ENCODE peak calls at places on chromosomes 13 and 19, in seven cellular contexts. One of them, this sample, is unnamed.

GRCh38 chr19:1567116-1567847 is 843 bp downstream of the MEX3D start:
- DNase-seq in lower lobe of right lung: no peak
- DNase-seq in psoas muscle: no peak
- DNase-seq in chondrocyte: no peak
- DNase-seq in fibroblast of mammary gland: no peak
- DNase-seq in HCEC 1CT: peak
- DNase-seq in right atrium auricular region: no peak
- DNase-seq in this sample: no peak

GRCh38 chr13:98959775-98960325 is 18.0 kb downstream of the DOCK9 start:
- DNase-seq in lower lobe of right lung: no peak
- DNase-seq in HCEC 1CT: no peak
- DNase-seq in chondrocyte: no peak
- DNase-seq in psoas muscle: no peak
- DNase-seq in right atrium auricular region: no peak
- DNase-seq in fibroblast of mammary gland: no peak
- DNase-seq in this sample: no peak

GRCh38 chr13:99955747-99956472 is 15.7 kb downstream of the ZIC5 start:
- DNase-seq in lower lobe of right lung: no peak
- DNase-seq in psoas muscle: peak
- DNase-seq in fibroblast of mammary gland: peak
- DNase-seq in right atrium auricular region: no peak
- DNase-seq in HCEC 1CT: no peak
- DNase-seq in chondrocyte: no peak
- DNase-seq in this sample: no peak

GRCh38 chr13:26061947-26062346 is 10.1 kb upstream of the SHISA2 start:
- DNase-seq in psoas muscle: no peak
- DNase-seq in lower lobe of right lung: no peak
- DNase-seq in HCEC 1CT: no peak
- DNase-seq in right atrium auricular region: no peak
- DNase-seq in fibroblast of mammary gland: peak
- DNase-seq in chondrocyte: no peak
- DNase-seq in this sample: no peak

GRCh38 chr13:113123226-113124150 is 889 bp downstream of the F10 start:
- DNase-seq in lower lobe of right lung: peak
- DNase-seq in fibroblast of mammary gland: no peak
- DNase-seq in psoas muscle: no peak
- DNase-seq in HCEC 1CT: no peak
- DNase-seq in chondrocyte: no peak
- DNase-seq in right atrium auricular region: no peak
- DNase-seq in this sample: no peak

GRCh38 chr13:90395348-90395747 is 952.1 kb upstream of the MIR17HG start:
- DNase-seq in HCEC 1CT: no peak
- DNase-seq in psoas muscle: no peak
- DNase-seq in chondrocyte: no peak
- DNase-seq in right atrium auricular region: no peak
- DNase-seq in lower lobe of right lung: no peak
- DNase-seq in fibroblast of mammary gland: no peak
- DNase-seq in this sample: no peak

GRCh38 chr13:20719783-20720182 is 16.3 kb downstream of the IL17D start:
- DNase-seq in lower lobe of right lung: no peak
- DNase-seq in chondrocyte: no peak
- DNase-seq in fibroblast of mammary gland: no peak
- DNase-seq in right atrium auricular region: peak
- DNase-seq in HCEC 1CT: no peak
- DNase-seq in psoas muscle: no peak
- DNase-seq in this sample: no peak

GRCh38 chr19:33470040-33470330 is 51.6 kb downstream of the PEPD start:
- DNase-seq in fibroblast of mammary gland: no peak
- DNase-seq in right atrium auricular region: no peak
- DNase-seq in psoas muscle: no peak
- DNase-seq in chondrocyte: peak
- DNase-seq in lower lobe of right lung: peak
- DNase-seq in HCEC 1CT: no peak
- DNase-seq in this sample: no peak

GRCh38 chr13:55517312-55517711 is 1623.4 kb upstream of the PRR20A start:
- DNase-seq in fibroblast of mammary gland: no peak
- DNase-seq in chondrocyte: no peak
- DNase-seq in right atrium auricular region: no peak
- DNase-seq in HCEC 1CT: no peak
- DNase-seq in lower lobe of right lung: no peak
- DNase-seq in psoas muscle: no peak
- DNase-seq in this sample: no peak

GRCh38 chr19:33558846-33559245 is 37.3 kb upstream of the PEPD start:
- DNase-seq in right atrium auricular region: no peak
- DNase-seq in chondrocyte: peak
- DNase-seq in fibroblast of mammary gland: peak
- DNase-seq in psoas muscle: no peak
- DNase-seq in HCEC 1CT: no peak
- DNase-seq in lower lobe of right lung: no peak
- DNase-seq in this sample: no peak

GRCh38 chr19:57099199-57099661 is 20.6 kb upstream of the USP29 start:
- DNase-seq in fibroblast of mammary gland: peak
- DNase-seq in psoas muscle: peak
- DNase-seq in right atrium auricular region: peak
- DNase-seq in lower lobe of right lung: peak
- DNase-seq in HCEC 1CT: peak
- DNase-seq in chondrocyte: no peak
- DNase-seq in this sample: peak

GRCh38 chr19:46023311-46023779 is 492 bp upstream of the PGLYRP1 start:
- DNase-seq in chondrocyte: no peak
- DNase-seq in fibroblast of mammary gland: no peak
- DNase-seq in right atrium auricular region: no peak
- DNase-seq in HCEC 1CT: no peak
- DNase-seq in psoas muscle: no peak
- DNase-seq in lower lobe of right lung: peak
- DNase-seq in this sample: no peak

GRCh38 chr19:13152854-13153626 is 2.8 kb downstream of the IER2 start:
- DNase-seq in psoas muscle: peak
- DNase-seq in lower lobe of right lung: peak
- DNase-seq in fibroblast of mammary gland: peak
- DNase-seq in HCEC 1CT: peak
- DNase-seq in right atrium auricular region: peak
- DNase-seq in chondrocyte: no peak
- DNase-seq in this sample: peak

GRCh38 chr19:48490980-48491792 is 20.4 kb downstream of the LMTK3 start:
- DNase-seq in right atrium auricular region: no peak
- DNase-seq in fibroblast of mammary gland: no peak
- DNase-seq in chondrocyte: no peak
- DNase-seq in HCEC 1CT: no peak
- DNase-seq in psoas muscle: no peak
- DNase-seq in lower lobe of right lung: no peak
- DNase-seq in this sample: peak

GRCh38 chr13:35714096-35714495 is 237.6 kb upstream of the MAB21L1 start:
- DNase-seq in lower lobe of right lung: no peak
- DNase-seq in right atrium auricular region: no peak
- DNase-seq in chondrocyte: no peak
- DNase-seq in HCEC 1CT: no peak
- DNase-seq in psoas muscle: no peak
- DNase-seq in fibroblast of mammary gland: no peak
- DNase-seq in this sample: no peak

GRCh38 chr19:13014921-13015280 is 19.6 kb downstream of the NFIX start:
- DNase-seq in fibroblast of mammary gland: no peak
- DNase-seq in psoas muscle: no peak
- DNase-seq in lower lobe of right lung: no peak
- DNase-seq in right atrium auricular region: no peak
- DNase-seq in chondrocyte: no peak
- DNase-seq in HCEC 1CT: no peak
- DNase-seq in this sample: no peak

GRCh38 chr13:39493966-39494365 is 109.0 kb downstream of the LHFPL6 start:
- DNase-seq in lower lobe of right lung: no peak
- DNase-seq in chondrocyte: no peak
- DNase-seq in fibroblast of mammary gland: no peak
- DNase-seq in right atrium auricular region: no peak
- DNase-seq in psoas muscle: no peak
- DNase-seq in HCEC 1CT: no peak
- DNase-seq in this sample: no peak

GRCh38 chr13:99182439-99182838 is 18.2 kb upstream of the UBAC2 start:
- DNase-seq in right atrium auricular region: no peak
- DNase-seq in chondrocyte: no peak
- DNase-seq in psoas muscle: no peak
- DNase-seq in HCEC 1CT: no peak
- DNase-seq in lower lobe of right lung: no peak
- DNase-seq in fibroblast of mammary gland: no peak
- DNase-seq in this sample: no peak

GRCh38 chr13:31431722-31432137 is 232.0 kb downstream of the B3GLCT start:
- DNase-seq in psoas muscle: peak
- DNase-seq in HCEC 1CT: peak
- DNase-seq in right atrium auricular region: peak
- DNase-seq in chondrocyte: no peak
- DNase-seq in lower lobe of right lung: peak
- DNase-seq in fibroblast of mammary gland: peak
- DNase-seq in this sample: no peak

This sample was measured in Right ventricle myocardium inferior.